ENCODE peak calls at places on chromosomes 7 and 10, in nine cellular contexts. N, J, C, X, M, E, W, V and Q are unnamed samples.

GRCh38 chr10:10044959-10045764 is 972.5 kb upstream of the CELF2 start:
- DNase-seq in N (no peak), J (no peak), C (no peak), X (no peak), M (no peak), E (no peak), W (no peak), V (no peak), Q (no peak)

GRCh38 chr7:50858528-50859245 is 76.0 kb upstream of the GRB10 start:
- DNase-seq in N (no peak), J (no peak), C (no peak), X (no peak), M (no peak), E (no peak), W (no peak), V (no peak), Q (no peak)

GRCh38 chr10:93820434-93820833 is 62.7 kb downstream of the LGI1 start:
- DNase-seq in N (no peak), J (peak; percentile 33), C (no peak), X (no peak), M (no peak), E (no peak), W (no peak), V (no peak), Q (no peak)

GRCh38 chr7:14833707-14834106 is 68.8 kb downstream of the DGKB start:
- DNase-seq in N (no peak), J (no peak), C (no peak), X (no peak), M (no peak), E (peak; percentile 38), W (no peak), V (no peak), Q (no peak)

GRCh38 chr10:119286516-119286915 is 79.1 kb downstream of the GRK5 start:
- DNase-seq in N (no peak), J (no peak), C (no peak), X (no peak), M (no peak), E (no peak), W (no peak), V (no peak), Q (no peak)

GRCh38 chr7:129514683-129515082 is 12.4 kb downstream of the SMKR1 start:
- DNase-seq in N (no peak), J (no peak), C (peak; percentile 47), X (no peak), M (no peak), E (no peak), W (no peak), V (peak; percentile 4), Q (no peak)

GRCh38 chr7:39056153-39056552 is 78.4 kb downstream of the POU6F2 start:
- DNase-seq in N (no peak), J (no peak), C (no peak), X (no peak), M (no peak), E (no peak), W (no peak), V (no peak), Q (no peak)

GRCh38 chr7:68688416-68689086 is 909.7 kb upstream of the AUTS2 start:
- DNase-seq in N (no peak), J (no peak), C (no peak), X (no peak), M (peak; percentile 78), E (no peak), W (peak; percentile 24), V (no peak), Q (no peak)

GRCh38 chr7:37590824-37591223 is 92.7 kb upstream of the GPR141 start:
- DNase-seq in N (no peak), J (no peak), C (no peak), X (no peak), M (no peak), E (no peak), W (no peak), V (no peak), Q (no peak)

GRCh38 chr7:91651986-91652385 is 228.5 kb downstream of the MTERF1 start:
- DNase-seq in N (no peak), J (no peak), C (no peak), X (no peak), M (no peak), E (no peak), W (no peak), V (no peak), Q (no peak)

GRCh38 chr10:105644978-105645377 is 1003.9 kb downstream of the SORCS3 start:
- DNase-seq in N (no peak), J (no peak), C (no peak), X (no peak), M (no peak), E (no peak), W (no peak), V (no peak), Q (no peak)

GRCh38 chr10:28687683-28688001 is 10.3 kb downstream of the BAMBI start:
- DNase-seq in N (no peak), J (no peak), C (no peak), X (no peak), M (no peak), E (no peak), W (no peak), V (no peak), Q (no peak)

GRCh38 chr7:105689093-105689819 is 108.0 kb upstream of the EFCAB10 start:
- DNase-seq in N (no peak), J (no peak), C (no peak), X (no peak), M (peak; percentile 40), E (no peak), W (peak; percentile 72), V (no peak), Q (no peak)

GRCh38 chr10:18681971-18682403 is 22.8 kb downstream of the ARL5B start:
- DNase-seq in N (no peak), J (peak; percentile 86), C (no peak), X (peak; percentile 66), M (no peak), E (peak; percentile 64), W (no peak), V (no peak), Q (no peak)

GRCh38 chr7:26705567-26705966 is 158.8 kb downstream of the SKAP2 start:
- DNase-seq in N (peak; percentile 88), J (peak; percentile 94), C (peak; percentile 90), X (peak; percentile 93), M (no peak), E (peak; percentile 94), W (no peak), V (no peak), Q (no peak)

GRCh38 chr7:116674508-116675173 is 2.6 kb downstream of the MET start:
- DNase-seq in N (no peak), J (peak; percentile 93), C (no peak), X (no peak), M (no peak), E (peak; percentile 33), W (peak; percentile 15), V (no peak), Q (no peak)

GRCh38 chr10:5932345-5932744 is 42.3 kb downstream of the FBH1 start:
- DNase-seq in N (no peak), J (no peak), C (no peak), X (peak; percentile 18), M (no peak), E (no peak), W (no peak), V (no peak), Q (no peak)
- TF ChIP-seq CTCF in N (no peak), J (no peak), C (no peak), X (no peak), M (no peak), E (no peak), W (no peak), V (no peak), Q (no peak)

GRCh38 chr7:78496226-78496625 is 697.7 kb downstream of the PHTF2 start:
- DNase-seq in N (no peak), J (no peak), C (no peak), X (no peak), M (no peak), E (no peak), W (peak; percentile 73), V (no peak), Q (no peak)

GRCh38 chr7:78499283-78499682 is 700.7 kb downstream of the PHTF2 start:
- DNase-seq in N (no peak), J (no peak), C (no peak), X (no peak), M (no peak), E (peak; percentile 15), W (no peak), V (no peak), Q (no peak)

GRCh38 chr7:78499966-78500365 is 701.4 kb downstream of the PHTF2 start:
- DNase-seq in N (no peak), J (no peak), C (no peak), X (no peak), M (no peak), E (peak; percentile 21), W (no peak), V (no peak), Q (no peak)

GRCh38 chr7:78501064-78501463 is 702.5 kb downstream of the PHTF2 start:
- DNase-seq in N (no peak), J (no peak), C (no peak), X (no peak), M (no peak), E (no peak), W (no peak), V (no peak), Q (no peak)

DNA sequence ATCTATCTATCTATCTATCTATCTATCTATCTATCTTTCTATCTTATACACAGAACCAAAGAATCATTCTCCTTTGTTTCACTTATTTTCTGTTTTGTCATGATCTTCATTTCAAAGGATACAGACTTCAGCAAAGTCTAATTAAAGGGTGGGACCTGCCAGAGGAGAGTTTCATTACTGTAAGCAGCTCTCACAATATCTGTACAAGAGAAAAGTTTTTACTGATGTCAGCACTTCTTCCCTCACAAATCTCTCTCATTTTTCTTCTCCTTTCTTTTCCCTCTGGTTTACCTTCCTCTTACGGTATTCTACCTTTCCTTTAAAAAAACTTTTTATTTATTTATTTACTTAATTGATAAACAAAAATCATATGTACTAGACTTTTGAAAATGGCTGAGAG is 699.2 kb downstream of the PHTF2 start:
- DNase-seq in N (no peak), J (no peak), C (no peak), X (no peak), M (no peak), E (no peak), W (no peak), V (no peak), Q (no peak)
- TF ChIP-seq CTCF in N (no peak), J (no peak), C (no peak), X (no peak), M (no peak), E (no peak), W (no peak), V (no peak), Q (no peak)

GRCh38 chr7:132998763-132999162 is 83.1 kb downstream of the CHCHD3 start:
- DNase-seq in N (no peak), J (no peak), C (no peak), X (no peak), M (peak; percentile 47), E (no peak), W (peak; percentile 28), V (no peak), Q (no peak)
- TF ChIP-seq CTCF in N (peak; percentile 13), J (no peak), C (no peak), X (no peak), M (peak; percentile 41), E (no peak), W (no peak), V (no peak), Q (no peak)

DNA sequence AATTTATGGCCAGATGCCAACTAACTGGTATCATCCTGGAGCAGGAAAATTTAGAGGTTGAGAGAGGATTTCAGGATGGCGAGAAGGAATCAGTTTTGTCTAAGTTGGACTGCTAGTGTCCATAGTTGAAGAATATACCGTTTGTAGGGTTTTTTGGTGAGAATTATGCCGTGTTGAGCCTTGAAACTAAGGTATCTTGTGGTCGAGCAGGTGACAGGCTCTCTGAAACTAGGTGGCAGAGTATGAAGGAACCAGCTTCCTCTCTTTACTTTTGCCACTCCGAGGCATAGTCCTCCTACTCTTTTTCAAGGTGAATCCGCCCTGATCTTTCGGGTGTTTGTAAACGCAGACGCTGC is 9.7 kb downstream of the MDFIC start:
- DNase-seq in N (no peak), J (no peak), C (no peak), X (no peak), M (no peak), E (no peak), W (no peak), V (no peak), Q (no peak)
- TF ChIP-seq CTCF in N (no peak), J (no peak), C (no peak), X (no peak), M (no peak), E (no peak), W (no peak), V (no peak), Q (no peak)